ENCODE peak calls at places on chromosomes 6 and 20, in seven cellular contexts. Z, J, V, C, P, S and N are unnamed samples.
A peak's percentile ranks its signal among the peaks of the same experiment; 100 is the strongest.

GRCh38 chr6:161076211-161076677 is 84.7 kb downstream of the MAP3K4 start:
- DNase-seq in Z (no peak), J (no peak), V (no peak), C (no peak), P (peak; percentile 34), S (no peak), N (peak; percentile 9)

GRCh38 chr6:123838612-123839279 is 35.1 kb downstream of the NKAIN2 start:
- DNase-seq in Z (no peak), J (no peak), V (no peak), C (no peak), P (no peak), S (no peak), N (no peak)

GRCh38 chr6:24902782-24903181 is 33.0 kb downstream of the RIPOR2 start:
- DNase-seq in Z (no peak), J (no peak), V (no peak), C (peak; percentile 53), P (peak; percentile 23), S (no peak), N (no peak)

GRCh38 chr20:34951252-34951651 is 4.4 kb downstream of the GSS start:
- DNase-seq in Z (no peak), J (no peak), V (no peak), C (no peak), P (no peak), S (no peak), N (no peak)

GRCh38 chr6:34455831-34456230 is 10.0 kb upstream of the PACSIN1 start:
- DNase-seq in Z (no peak), J (no peak), V (no peak), C (no peak), P (no peak), S (no peak), N (no peak)

GRCh38 chr20:35821807-35822242 is 50.0 kb downstream of the PHF20 start:
- DNase-seq in Z (no peak), J (no peak), V (no peak), C (no peak), P (peak; percentile 73), S (peak; percentile 22), N (no peak)

GRCh38 chr20:11569163-11569562 is 348.5 kb upstream of the BTBD3 start:
- DNase-seq in Z (no peak), J (no peak), V (no peak), C (no peak), P (peak; percentile 13), S (no peak), N (no peak)

GRCh38 chr6:130743175-130743574 is 84.0 kb upstream of the SMLR1 start:
- DNase-seq in Z (no peak), J (no peak), V (no peak), C (no peak), P (no peak), S (no peak), N (no peak)

GRCh38 chr20:20364016-20364746 is 3.7 kb upstream of the INSM1 start:
- DNase-seq in Z (no peak), J (no peak), V (no peak), C (no peak), P (no peak), S (no peak), N (no peak)

GRCh38 chr6:87473419-87473903 is 687 bp downstream of the SLC35A1 start:
- DNase-seq in Z (no peak), J (peak; percentile 41), V (no peak), C (no peak), P (peak; percentile 61), S (no peak), N (no peak)

GRCh38 chr6:9890893-9891292 is 524.0 kb downstream of the TFAP2A start:
- DNase-seq in Z (no peak), J (no peak), V (no peak), C (no peak), P (no peak), S (no peak), N (no peak)

GRCh38 chr20:3175270-3175669 is 1.9 kb upstream of the LZTS3 start:
- DNase-seq in Z (no peak), J (no peak), V (no peak), C (no peak), P (no peak), S (no peak), N (no peak)

GRCh38 chr6:125203395-125203794 is 49.8 kb downstream of the TPD52L1 start:
- DNase-seq in Z (no peak), J (no peak), V (no peak), C (no peak), P (no peak), S (no peak), N (no peak)

GRCh38 chr6:151325075-151326050 is 66.0 kb downstream of the ZBTB2 start:
- DNase-seq in Z (peak; percentile 31), J (peak; percentile 71), V (peak; percentile 70), C (peak; percentile 70), P (peak; percentile 74), S (peak; percentile 77), N (no peak)

DNA sequence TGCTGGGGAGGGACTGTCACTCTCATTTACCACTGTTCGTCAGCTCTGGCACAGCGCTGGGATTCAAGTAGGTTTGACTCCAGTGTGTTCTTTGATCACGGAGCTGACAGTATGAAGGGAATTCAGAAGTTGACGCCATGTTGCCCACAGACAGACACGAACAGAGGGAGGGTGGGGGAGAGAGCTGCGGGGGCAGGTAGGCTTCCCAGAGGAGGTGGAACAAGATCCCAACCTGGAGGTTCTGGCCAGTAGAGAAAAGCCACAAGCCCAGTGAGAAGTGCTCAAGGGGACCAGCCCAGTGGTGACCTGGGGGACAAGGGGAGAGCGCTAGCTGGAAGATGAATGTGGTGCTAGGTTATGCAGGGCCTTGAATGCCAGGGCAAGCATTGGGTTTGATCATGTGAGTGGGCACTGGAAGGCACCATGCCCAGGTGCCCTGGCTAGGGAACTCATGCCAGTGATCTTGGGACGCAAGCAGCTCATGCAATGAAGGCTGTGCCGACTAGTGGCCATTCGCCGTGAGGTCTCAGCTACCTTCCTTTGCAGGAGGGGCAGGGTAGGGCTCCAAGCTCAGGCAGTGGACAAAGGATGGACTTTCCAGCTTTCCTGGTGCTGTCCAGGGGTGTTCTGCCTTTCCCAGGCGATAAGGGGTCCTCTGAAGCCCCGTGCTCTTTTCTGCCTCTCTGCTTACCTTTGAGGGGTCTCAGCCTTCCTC is 50.4 kb upstream of the APCDD1L start:
- DNase-seq in Z (no peak), J (no peak), V (no peak), C (no peak), P (no peak), S (no peak), N (no peak)
- TF ChIP-seq CTCF in Z (no peak), J (no peak), V (no peak), C (no peak), P (no peak), S (no peak), N (no peak)

DNA sequence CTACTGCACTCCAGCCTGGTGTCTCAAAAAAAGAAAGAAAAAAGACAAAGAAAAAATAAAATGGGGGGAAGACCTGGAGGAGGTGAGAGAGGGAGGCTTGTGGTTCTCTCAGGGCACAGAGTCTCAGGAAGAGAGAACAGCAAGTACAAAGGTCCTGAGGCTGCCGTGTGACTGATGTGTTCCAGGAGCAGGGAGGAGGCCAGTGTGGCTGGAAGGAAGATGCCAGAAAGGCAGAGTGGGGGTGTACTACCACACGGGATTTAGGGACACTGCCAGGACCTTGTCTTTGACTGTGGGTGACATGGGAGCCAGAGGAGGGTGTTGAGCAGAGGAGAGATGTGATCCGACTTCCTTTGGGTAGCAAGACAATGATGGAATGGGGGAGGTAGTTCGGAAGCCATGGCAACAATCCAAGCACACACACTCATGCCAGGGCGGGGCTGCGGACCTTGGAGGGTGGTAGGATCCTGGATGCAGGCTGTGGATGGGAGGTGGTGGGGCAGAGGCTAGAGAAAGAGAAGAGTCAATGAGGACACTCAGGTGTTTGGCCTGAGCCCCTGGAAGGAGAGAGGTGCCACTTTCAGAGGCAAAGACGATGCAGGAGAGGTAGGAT is 136.4 kb upstream of the PTPN1 start:
- DNase-seq in Z (no peak), J (no peak), V (no peak), C (no peak), P (no peak), S (no peak), N (no peak)
- H3K27ac ChIP-seq in Z (peak overlapping the region; percentile 22), J (no peak overlapping the region), V (no peak overlapping the region), C (no peak overlapping the region), P (no peak overlapping the region), S (no peak overlapping the region), N (no peak overlapping the region)

GRCh38 chr20:57097245-57097935 is 169.1 kb downstream of the BMP7 start:
- DNase-seq in Z (no peak), J (no peak), V (no peak), C (no peak), P (no peak), S (no peak), N (no peak)
- H3K27me3 ChIP-seq in Z (no peaks in the 10 kb centered on the region), J (peaks cover 23% of the 10 kb centered on the region), V (no peaks in the 10 kb centered on the region), C (no peaks in the 10 kb centered on the region), P (no peaks in the 10 kb centered on the region), S (no peaks in the 10 kb centered on the region), N (peaks cover 3% of the 10 kb centered on the region)

DNA sequence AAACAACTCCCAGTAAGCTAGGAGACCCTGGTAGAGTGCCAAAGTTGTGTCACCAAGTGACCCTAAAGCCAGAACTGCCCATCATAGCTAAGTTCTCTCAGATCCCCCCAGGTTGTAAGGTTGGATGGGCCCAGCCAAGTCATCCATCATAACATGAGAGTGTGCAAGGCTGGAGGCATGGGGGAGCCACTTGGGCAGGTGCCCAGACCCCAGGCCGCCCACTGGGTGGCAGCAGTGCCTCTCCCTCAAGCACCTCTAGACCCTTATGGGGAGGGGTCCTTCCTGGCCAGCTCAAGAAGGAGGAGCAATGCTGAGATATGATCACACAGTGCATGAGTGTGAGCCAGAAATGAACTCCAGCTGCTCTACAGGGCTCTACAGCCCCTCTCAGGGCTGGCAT is 154.5 kb downstream of the MYLK4 start:
- DNase-seq in Z (no peak), J (no peak), V (no peak), C (no peak), P (no peak), S (no peak), N (no peak)
- TF ChIP-seq CTCF in Z (no peak), J (no peak), V (no peak), C (peak; percentile 26), P (peak; percentile 18), S (peak; percentile 9), N (no peak)

GRCh38 chr20:23417861-23418260 is 3.4 kb downstream of the NAPB start:
- DNase-seq in Z (no peak), J (no peak), V (no peak), C (no peak), P (no peak), S (no peak), N (no peak)

GRCh38 chr20:23420943-23421925 is at the start of gene NAPB:
- DNase-seq in Z (peak; percentile 94), J (peak; percentile 97), V (peak; percentile 91), C (peak; percentile 97), P (peak; percentile 94), S (peak; percentile 98), N (peak; percentile 89)

GRCh38 chr20:23415958-23416583 is 5.2 kb downstream of the NAPB start:
- DNase-seq in Z (no peak), J (no peak), V (no peak), C (no peak), P (no peak), S (no peak), N (no peak)

GRCh38 chr20:23419995-23420901 is 1.0 kb downstream of the NAPB start:
- DNase-seq in Z (peak; percentile 30), J (peak; percentile 56), V (peak; percentile 41), C (peak; percentile 68), P (peak; percentile 65), S (peak; percentile 81), N (peak; percentile 21)

GRCh38 chr20:23419657-23419994 is 1.7 kb downstream of the NAPB start:
- DNase-seq in Z (no peak), J (no peak), V (no peak), C (no peak), P (no peak), S (no peak), N (no peak)
- H3K27ac ChIP-seq in Z (no peak overlapping the region), J (peak overlapping the region; percentile 84), V (no peak overlapping the region), C (peak overlapping the region; percentile 93), P (peak overlapping the region; percentile 34), S (peak overlapping the region; percentile 90), N (no peak overlapping the region)